ENCODE peak calls at places on chromosomes 16 and 17, in eight cellular contexts. T is foreskin fibroblast; Z is CD8-positive, alpha-beta T cell; B is fibroblast of villous mesenchyme; Q is RWPE1; L is fibroblast of lung; J is tibial artery; W is BE2C. V is an unnamed sample.

GRCh38 chr16:66422366-66422765 is 4.7 kb upstream of the BEAN1 start:
- DNase-seq in J (peak), Z (no peak), Q (no peak), T (no peak), W (no peak), B (no peak), L (no peak), V (no peak)

GRCh38 chr17:52419256-52419655 is 260.7 kb upstream of the CA10 start:
- DNase-seq in T (no peak), L (no peak), Z (no peak), Q (no peak), B (no peak), J (no peak), W (peak), V (no peak)

GRCh38 chr17:58570758-58571157 is 56.3 kb upstream of the MTMR4 start:
- DNase-seq in Z (no peak), T (no peak), B (no peak), Q (no peak), L (no peak), J (no peak), W (no peak), V (no peak)

GRCh38 chr17:60134396-60135159 is 15.2 kb upstream of the CA4 start:
- DNase-seq in B (peak), T (peak), J (peak), Z (no peak), L (peak), Q (no peak), W (peak), V (peak)

GRCh38 chr17:74892013-74892841 is 1.2 kb downstream of the FADS6 start:
- DNase-seq in W (no peak), B (no peak), Q (no peak), J (no peak), L (no peak), Z (no peak), T (no peak), V (no peak)

GRCh38 chr17:64679710-64680216 is 17.7 kb upstream of the SMURF2 start:
- DNase-seq in Z (no peak), Q (peak), B (peak), T (peak), W (no peak), L (peak), J (no peak), V (peak)

GRCh38 chr16:48978501-48978900 is 303.1 kb downstream of the CBLN1 start:
- DNase-seq in L (no peak), Q (no peak), B (no peak), W (no peak), T (no peak), Z (no peak), J (no peak), V (no peak)

GRCh38 chr16:83475108-83475507 is 332.7 kb upstream of the HSBP1 start:
- DNase-seq in J (no peak), W (no peak), Z (no peak), T (no peak), Q (no peak), B (no peak), L (no peak), V (no peak)

GRCh38 chr17:67427410-67427809 is 50.3 kb downstream of the PITPNC1 start:
- DNase-seq in Z (no peak), W (no peak), T (no peak), L (no peak), J (no peak), Q (no peak), B (no peak), V (no peak)

GRCh38 chr16:49460786-49461470 is 87.3 kb downstream of the C16orf78 start:
- DNase-seq in T (no peak), Q (no peak), L (no peak), W (no peak), Z (no peak), J (peak), B (no peak), V (no peak)

GRCh38 chr17:78637146-78637545 is 60.0 kb upstream of the DNAH17 start:
- DNase-seq in Z (no peak), L (no peak), Q (no peak), T (no peak), W (no peak), B (no peak), J (no peak), V (no peak)

GRCh38 chr17:78641243-78641642 is 64.0 kb upstream of the DNAH17 start:
- DNase-seq in T (no peak), Z (no peak), Q (no peak), W (no peak), J (no peak), B (no peak), L (no peak), V (no peak)

GRCh38 chr17:78640700-78641099 is 63.5 kb upstream of the DNAH17 start:
- DNase-seq in B (no peak), Z (no peak), W (no peak), Q (no peak), L (no peak), T (no peak), J (no peak), V (no peak)

GRCh38 chr17:78634154-78634553 is 57.0 kb upstream of the DNAH17 start:
- DNase-seq in B (no peak), J (no peak), W (no peak), Q (no peak), L (no peak), T (no peak), Z (no peak), V (no peak)

DNA sequence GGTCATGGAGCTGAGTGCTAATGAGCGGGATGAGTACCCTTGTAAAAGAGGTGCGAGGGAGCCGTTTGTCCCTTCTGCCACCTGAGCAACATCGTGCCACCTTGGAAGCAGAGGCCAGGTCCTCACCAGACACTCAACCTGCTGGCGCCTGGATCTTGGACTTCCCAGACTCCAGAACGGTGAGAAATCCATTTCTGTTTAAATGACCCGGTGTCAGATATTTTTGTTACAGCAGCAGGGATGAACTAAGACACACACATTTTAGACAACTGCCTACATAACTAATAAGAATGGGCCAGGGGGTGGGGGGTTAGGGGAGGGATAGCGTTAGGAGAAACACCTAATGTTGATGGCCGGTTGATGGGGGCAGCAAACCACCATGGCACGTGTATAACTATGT is 60.4 kb upstream of the DNAH17 start:
- DNase-seq in Z (no peak), W (no peak), T (no peak), B (no peak), L (no peak), Q (no peak), J (no peak), V (no peak)
- TF ChIP-seq CTCF in Z (no peak), W (no peak), T (no peak), B (no peak), L (no peak), Q (no peak), J (no peak), V (no peak)

GRCh38 chr17:77684803-77685580 is 273.5 kb upstream of the TNRC6C start:
- DNase-seq in Z (no peak), J (peak), Q (no peak), L (no peak), W (no peak), T (no peak), B (no peak), V (no peak)

GRCh38 chr17:77687921-77688320 is 270.6 kb upstream of the TNRC6C start:
- DNase-seq in B (no peak), Z (no peak), J (peak), W (no peak), L (no peak), Q (no peak), T (no peak), V (no peak)

GRCh38 chr17:77686903-77687302 is 271.6 kb upstream of the TNRC6C start:
- DNase-seq in Q (no peak), J (no peak), Z (no peak), B (no peak), L (no peak), W (no peak), T (no peak), V (no peak)

GRCh38 chr17:77687417-77687816 is 271.1 kb upstream of the TNRC6C start:
- DNase-seq in T (no peak), W (no peak), Z (no peak), B (no peak), Q (no peak), J (peak), L (no peak), V (no peak)

DNA sequence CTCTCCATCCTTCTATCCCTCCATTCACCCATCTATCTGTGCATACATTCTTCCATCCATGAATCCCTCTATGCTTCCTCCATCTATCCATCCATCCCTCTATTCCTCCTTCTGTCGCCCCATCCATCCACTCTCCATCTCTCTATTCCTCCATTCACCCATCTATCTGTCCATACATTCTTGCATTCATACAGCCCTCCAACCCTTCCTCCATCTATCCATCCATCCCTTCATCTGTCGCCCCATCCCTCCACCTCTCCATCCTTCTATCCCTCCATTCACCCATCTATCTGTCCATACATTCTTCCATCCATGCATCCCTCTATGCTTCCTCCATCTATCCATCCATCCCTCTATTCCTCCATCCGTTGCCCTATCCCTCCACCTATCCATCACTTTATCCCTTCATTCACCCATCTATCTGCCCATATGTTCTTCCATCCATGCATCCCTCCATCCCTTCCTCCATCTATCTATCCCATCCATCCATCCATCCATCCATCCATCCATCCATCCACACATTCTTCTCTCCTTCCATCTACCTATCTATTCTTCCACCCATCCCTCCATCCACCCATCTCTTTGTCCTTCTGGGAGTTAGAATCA is 272.5 kb upstream of the TNRC6C start:
- DNase-seq in L (no peak), B (no peak), Z (no peak), T (no peak), Q (no peak), J (no peak), W (no peak), V (no peak)
- TF ChIP-seq CTCF in L (no peak), B (no peak), Z (no peak), T (no peak), Q (no peak), J (no peak), W (no peak), V (no peak)

DNA sequence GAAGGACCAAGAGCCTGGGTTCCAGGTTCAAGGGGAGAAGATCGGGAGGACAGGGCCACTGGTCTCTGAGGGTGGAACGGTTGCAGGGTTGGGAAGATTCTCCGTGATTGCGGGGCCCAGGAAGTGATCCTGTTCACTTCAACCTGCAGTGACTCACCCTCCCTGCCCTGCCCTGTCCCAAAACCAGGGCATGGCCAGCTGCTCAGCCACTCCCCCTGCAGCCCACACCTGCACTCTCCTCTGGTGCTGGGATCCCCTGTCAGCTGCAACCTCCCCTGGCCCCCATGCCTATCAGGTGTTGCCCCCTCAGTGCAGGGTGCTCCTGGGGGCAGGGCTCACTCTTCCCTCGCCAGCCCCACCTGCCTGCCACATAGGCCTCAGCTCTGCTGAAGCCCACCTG is 1.1 kb downstream of the RUNDC3A start:
- DNase-seq in J (no peak), B (no peak), T (no peak), Z (no peak), L (no peak), W (no peak), Q (peak), V (no peak)
- TF ChIP-seq CTCF in J (no peak), B (no peak), T (no peak), Z (no peak), L (no peak), W (no peak), Q (no peak), V (no peak)

GRCh38 chr17:79840204-79840988 is 1.2 kb upstream of the CBX4 start:
- DNase-seq in L (peak), W (no peak), T (peak), Q (no peak), J (peak), Z (no peak), B (peak), V (peak)
- TF ChIP-seq CTCF in L (no peak), W (no peak), T (no peak), Q (no peak), J (no peak), Z (no peak), B (peak), V (no peak)

V was measured in cardiac fibroblast.